ENCODE peak calls at places on chromosomes 7 and 10, in four cellular contexts. M is CD4-positive, alpha-beta memory T cell; X is HCT116; H is colonic mucosa. Q is an unnamed sample.

GRCh38 chr7:44638611-44639557 is 32.5 kb downstream of the OGDH start:
- DNase-seq in X (peak; percentile 74), M (peak; percentile 72), H (peak; percentile 88), Q (peak; percentile 68)

GRCh38 chr7:80680159-80680903 is 41.9 kb downstream of the CD36 start:
- DNase-seq in H (no peak), M (no peak), X (no peak), Q (no peak)

GRCh38 chr7:99004216-99004615 is 125.9 kb downstream of the TRRAP start:
- DNase-seq in X (no peak), M (no peak), H (no peak), Q (no peak)

GRCh38 chr10:48957361-48957760 is 17.7 kb upstream of the LRRC18 start:
- DNase-seq in X (no peak), M (no peak), H (no peak), Q (no peak)

GRCh38 chr7:47786557-47787248 is 161.6 kb downstream of the PKD1L1 start:
- DNase-seq in M (no peak), H (peak; percentile 22), X (peak; percentile 91), Q (no peak)

GRCh38 chr10:58266003-58266825 is 1.5 kb downstream of the IPMK start:
- DNase-seq in M (peak; percentile 45), H (peak; percentile 42), X (no peak), Q (no peak)

GRCh38 chr7:129298268-129298893 is 73.6 kb downstream of the AHCYL2 start:
- DNase-seq in M (peak; percentile 28), H (peak; percentile 47), X (peak; percentile 26), Q (no peak)

GRCh38 chr7:129367349-129367699 is 66.9 kb upstream of the STRIP2 start:
- DNase-seq in M (no peak), H (no peak), X (no peak), Q (no peak)

GRCh38 chr10:3852147-3852904 is 67.3 kb upstream of the KLF6 start:
- DNase-seq in X (peak; percentile 99), H (peak; percentile 92), M (peak; percentile 72), Q (peak; percentile 57)

GRCh38 chr10:87068281-87068680 is 26.4 kb downstream of the GLUD1 start:
- DNase-seq in X (no peak), H (no peak), M (no peak), Q (no peak)

GRCh38 chr7:51016546-51016945 is 233.8 kb upstream of the GRB10 start:
- DNase-seq in H (no peak), M (no peak), X (no peak), Q (no peak)

GRCh38 chr10:80489371-80490112 is 35.4 kb downstream of the TSPAN14 start:
- DNase-seq in H (no peak), X (no peak), M (no peak), Q (no peak)

GRCh38 chr10:78203915-78204818 is 170.5 kb downstream of the RPS24 start:
- DNase-seq in M (no peak), H (no peak), X (no peak), Q (no peak)

GRCh38 chr7:5636914-5637313 is 144.5 kb downstream of the RNF216 start:
- DNase-seq in X (no peak), H (peak; percentile 52), M (no peak), Q (no peak)

GRCh38 chr7:127877951-127878350 is 153.3 kb downstream of the LRRC4 start:
- DNase-seq in M (no peak), H (no peak), X (no peak), Q (no peak)

GRCh38 chr10:80158598-80159127 is 26.1 kb downstream of the PLAC9 start:
- DNase-seq in H (peak; percentile 59), X (peak; percentile 82), M (no peak), Q (no peak)

GRCh38 chr7:44636926-44637325 is 30.5 kb downstream of the OGDH start:
- DNase-seq in H (no peak), X (no peak), M (no peak), Q (no peak)

GRCh38 chr10:107129013-107129412 is 35.5 kb downstream of the SORCS1 start:
- DNase-seq in X (no peak), M (no peak), H (no peak), Q (no peak)

DNA sequence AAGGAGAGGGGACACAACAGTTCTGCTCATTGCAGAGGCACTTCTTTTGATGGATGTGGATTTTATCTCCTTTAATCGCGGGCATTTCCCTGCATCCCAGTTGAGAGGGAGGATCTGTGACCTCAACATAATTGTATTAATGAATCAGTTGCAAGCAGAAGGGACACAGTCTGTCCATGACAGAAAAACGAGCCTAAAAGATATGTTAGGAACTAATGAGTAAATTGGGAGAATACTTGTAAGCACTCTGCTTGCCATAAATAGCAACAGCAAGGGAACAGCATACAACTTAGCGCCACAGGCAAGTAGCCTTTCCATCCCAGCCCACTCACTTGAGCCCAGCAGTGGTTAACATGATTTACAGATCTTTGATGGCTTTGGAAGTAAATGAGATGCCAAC is 37.8 kb downstream of the SORCS1 start:
- DNase-seq in M (no peak), X (no peak), H (no peak), Q (no peak)
- H3K9me3 ChIP-seq in M (no peaks in the 10 kb centered on the region), X (peaks cover 40% of the 10 kb centered on the region), H (no peaks in the 10 kb centered on the region), Q (no peaks in the 10 kb centered on the region)

GRCh38 chr7:157910446-157910845 is 573.6 kb downstream of the DNAJB6 start:
- DNase-seq in X (no peak), M (no peak), H (no peak), Q (no peak)
- H3K9me3 ChIP-seq in X (peaks cover 5% of the 10 kb centered on the region), M (no peaks in the 10 kb centered on the region), H (no peaks in the 10 kb centered on the region), Q (no peaks in the 10 kb centered on the region)

DNA sequence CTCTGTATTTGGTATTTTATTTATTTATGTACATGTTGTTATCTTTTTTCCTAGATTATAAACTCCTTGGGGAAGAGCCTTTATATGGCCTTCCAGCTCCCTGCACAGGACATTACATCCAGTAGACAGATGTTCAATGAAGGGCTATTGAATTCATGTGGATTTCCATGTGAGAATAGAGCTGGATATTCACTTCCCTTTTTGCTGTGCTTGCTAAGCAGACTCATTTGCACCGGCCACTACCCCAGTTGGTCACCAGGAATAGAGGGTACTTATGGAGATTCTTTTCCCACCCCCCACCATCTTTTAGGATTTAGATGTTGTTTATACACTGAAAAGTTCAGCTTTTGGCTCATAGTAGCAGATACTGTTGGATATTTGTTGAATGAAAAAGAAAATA is 374.1 kb downstream of the NRG3 start:
- DNase-seq in X (no peak), M (no peak), H (no peak), Q (no peak)
- H3K9me3 ChIP-seq in X (peaks cover 7% of the 10 kb centered on the region), M (no peaks in the 10 kb centered on the region), H (no peaks in the 10 kb centered on the region), Q (no peaks in the 10 kb centered on the region)

DNA sequence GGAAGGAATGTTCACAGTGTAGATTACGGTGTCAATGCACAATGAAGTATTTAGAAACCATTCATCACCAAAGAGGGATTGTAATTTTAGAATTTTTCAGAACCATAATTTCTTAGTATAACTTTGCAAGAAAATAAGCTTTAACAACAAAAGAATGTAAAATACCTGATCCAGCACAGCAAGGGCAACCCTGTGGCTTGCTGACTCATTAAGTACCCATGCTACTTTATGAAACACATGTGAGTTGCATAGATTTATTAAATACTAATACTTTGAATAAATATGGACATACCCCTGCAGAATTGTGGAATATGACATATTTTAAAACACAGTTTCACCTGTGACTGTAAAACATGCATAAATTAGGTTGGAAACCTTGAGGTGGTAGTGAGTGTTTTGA is 281.3 kb downstream of the ZNF248 start:
- DNase-seq in X (no peak), M (no peak), H (no peak), Q (no peak)
- H3K9me3 ChIP-seq in X (no peaks in the 10 kb centered on the region), M (no peaks in the 10 kb centered on the region), H (no peaks in the 10 kb centered on the region), Q (no peaks in the 10 kb centered on the region)

DNA sequence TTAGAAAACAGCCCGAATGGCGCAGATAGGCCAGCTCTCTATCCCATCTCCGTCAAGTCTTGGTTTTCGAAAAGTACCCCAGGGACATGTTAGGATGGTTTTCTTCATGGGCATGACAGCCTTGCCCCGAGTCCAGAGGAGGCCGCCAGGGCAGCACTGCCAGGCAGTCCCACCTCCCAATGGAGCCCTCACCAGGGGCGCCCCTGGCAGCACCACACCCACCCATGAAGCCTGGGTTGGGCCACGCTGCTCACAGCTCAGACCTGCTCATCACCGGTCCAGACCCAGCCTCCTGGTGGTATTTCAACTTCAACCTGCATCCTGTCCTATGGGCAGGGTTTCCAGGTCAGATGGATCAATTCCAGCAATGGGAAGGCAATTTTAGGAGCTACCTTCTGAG is 53.3 kb downstream of the TCERG1L start:
- DNase-seq in H (no peak), X (no peak), M (no peak), Q (no peak)
- H3K9me3 ChIP-seq in H (no peaks in the 10 kb centered on the region), X (no peaks in the 10 kb centered on the region), M (no peaks in the 10 kb centered on the region), Q (no peaks in the 10 kb centered on the region)

DNA sequence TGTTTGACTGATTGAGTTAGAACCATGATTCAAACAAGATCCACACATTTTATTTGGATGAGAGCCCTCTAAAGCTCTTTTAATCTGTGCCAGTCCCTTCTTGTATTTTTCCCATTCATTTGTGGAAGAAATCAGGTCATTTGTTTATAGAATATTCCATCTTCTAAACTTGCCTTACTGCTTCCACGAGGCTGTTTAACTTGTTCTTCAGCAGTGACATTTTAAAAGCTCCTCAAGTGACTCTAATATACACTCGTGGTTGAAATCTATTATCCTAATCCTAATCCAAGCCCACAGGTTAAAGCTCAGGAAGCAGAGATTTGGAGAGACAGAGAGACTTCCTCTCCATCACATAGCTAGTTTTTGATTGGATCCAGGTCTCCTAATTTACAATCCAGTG is 155.5 kb upstream of the SVIL start:
- DNase-seq in X (no peak), H (no peak), M (no peak), Q (no peak)
- H3K9me3 ChIP-seq in X (no peaks in the 10 kb centered on the region), H (no peaks in the 10 kb centered on the region), M (no peaks in the 10 kb centered on the region), Q (no peaks in the 10 kb centered on the region)

GRCh38 chr7:158106272-158106671 is 481.4 kb downstream of the PTPRN2 start:
- DNase-seq in M (no peak), H (no peak), X (no peak), Q (no peak)
- H3K9me3 ChIP-seq in M (no peaks in the 10 kb centered on the region), H (no peaks in the 10 kb centered on the region), X (no peaks in the 10 kb centered on the region), Q (no peaks in the 10 kb centered on the region)